ENCODE peak calls at places on chromosome 12, in seven cellular contexts. S, X, G, H, N, I and T are unnamed samples.

GRCh38 chr12:75856228-75856627 is 175.3 kb downstream of the PHLDA1 start:
- DNase-seq in S (no peak), X (no peak), G (no peak), H (no peak), N (no peak), I (no peak), T (no peak)

GRCh38 chr12:104605685-104606084 is 148.9 kb downstream of the CHST11 start:
- DNase-seq in S (no peak), X (no peak), G (peak; percentile 57), H (peak; percentile 80), N (peak; percentile 74), I (no peak), T (peak; percentile 78)

GRCh38 chr12:4203772-4204376 is 69.7 kb upstream of the CCND2 start:
- DNase-seq in S (no peak), X (no peak), G (peak; percentile 13), H (peak; percentile 79), N (no peak), I (no peak), T (no peak)

GRCh38 chr12:32726286-32726685 is 29.4 kb downstream of the YARS2 start:
- DNase-seq in S (no peak), X (no peak), G (no peak), H (no peak), N (no peak), I (no peak), T (no peak)

GRCh38 chr12:58930770-58931324 is 10.5 kb upstream of the LRIG3 start:
- DNase-seq in S (no peak), X (peak; percentile 51), G (no peak), H (no peak), N (no peak), I (no peak), T (no peak)

GRCh38 chr12:76878899-76879709 is at the start of gene CSRP2:
- DNase-seq in S (peak; percentile 96), X (peak; percentile 87), G (peak; percentile 96), H (peak; percentile 98), N (peak; percentile 94), I (peak; percentile 95), T (peak; percentile 98)

GRCh38 chr12:16606936-16607335 is 974 bp upstream of the LMO3 start:
- DNase-seq in S (no peak), X (no peak), G (peak; percentile 31), H (no peak), N (no peak), I (no peak), T (no peak)

GRCh38 chr12:29611906-29612305 is 114.4 kb upstream of the OVCH1 start:
- DNase-seq in S (no peak), X (peak; percentile 84), G (peak; percentile 39), H (no peak), N (no peak), I (no peak), T (peak; percentile 58)

GRCh38 chr12:39300799-39301198 is 142.1 kb downstream of the KIF21A start:
- DNase-seq in S (no peak), X (no peak), G (no peak), H (no peak), N (no peak), I (no peak), T (peak; percentile 2)

GRCh38 chr12:103955811-103956514 is 9.7 kb upstream of the TDG start:
- DNase-seq in S (no peak), X (peak; percentile 58), G (peak; percentile 12), H (peak; percentile 33), N (no peak), I (no peak), T (peak; percentile 26)

GRCh38 chr12:48000878-48001321 is 3.4 kb downstream of the COL2A1 start:
- DNase-seq in S (peak; percentile 37), X (peak; percentile 47), G (peak; percentile 90), H (peak; percentile 82), N (peak; percentile 93), I (no peak), T (peak; percentile 63)

GRCh38 chr12:52896190-52897100 is 8.4 kb downstream of the KRT8 start:
- DNase-seq in S (no peak), X (no peak), G (no peak), H (no peak), N (peak; percentile 92), I (no peak), T (peak; percentile 28)

GRCh38 chr12:81896771-81897170 is 137.6 kb upstream of the PPFIA2 start:
- DNase-seq in S (no peak), X (no peak), G (peak; percentile 72), H (peak; percentile 36), N (no peak), I (no peak), T (peak; percentile 24)

GRCh38 chr12:1939745-1940607 is 21.5 kb upstream of the CACNA2D4 start:
- DNase-seq in S (peak; percentile 80), X (peak; percentile 78), G (peak; percentile 67), H (peak; percentile 81), N (peak; percentile 79), I (peak; percentile 95), T (peak; percentile 75)

GRCh38 chr12:84954415-84954814 is 41.8 kb upstream of the SLC6A15 start:
- DNase-seq in S (no peak), X (no peak), G (no peak), H (no peak), N (no peak), I (no peak), T (no peak)

GRCh38 chr12:130619378-130619970 is 96.6 kb downstream of the RIMBP2 start:
- DNase-seq in S (no peak), X (no peak), G (peak; percentile 80), H (no peak), N (no peak), I (no peak), T (no peak)

GRCh38 chr12:55842681-55843429 is at the start of gene MMP19:
- DNase-seq in S (no peak), X (peak; percentile 82), G (peak; percentile 90), H (peak; percentile 73), N (peak; percentile 39), I (no peak), T (peak; percentile 91)

GRCh38 chr12:131865196-131865875 is 29.1 kb upstream of the ULK1 start:
- DNase-seq in S (no peak), X (peak; percentile 30), G (no peak), H (no peak), N (no peak), I (no peak), T (peak; percentile 52)

GRCh38 chr12:47990351-47991105 is 13.7 kb downstream of the COL2A1 start:
- DNase-seq in S (no peak), X (peak; percentile 35), G (no peak), H (no peak), N (no peak), I (no peak), T (no peak)

GRCh38 chr12:89797436-89797835 is 88.8 kb upstream of the ATP2B1 start:
- DNase-seq in S (no peak), X (no peak), G (no peak), H (no peak), N (no peak), I (no peak), T (no peak)

GRCh38 chr12:19411234-19412221 is 27.8 kb upstream of the AEBP2 start:
- DNase-seq in S (no peak), X (no peak), G (peak; percentile 60), H (peak; percentile 75), N (no peak), I (no peak), T (no peak)

DNA sequence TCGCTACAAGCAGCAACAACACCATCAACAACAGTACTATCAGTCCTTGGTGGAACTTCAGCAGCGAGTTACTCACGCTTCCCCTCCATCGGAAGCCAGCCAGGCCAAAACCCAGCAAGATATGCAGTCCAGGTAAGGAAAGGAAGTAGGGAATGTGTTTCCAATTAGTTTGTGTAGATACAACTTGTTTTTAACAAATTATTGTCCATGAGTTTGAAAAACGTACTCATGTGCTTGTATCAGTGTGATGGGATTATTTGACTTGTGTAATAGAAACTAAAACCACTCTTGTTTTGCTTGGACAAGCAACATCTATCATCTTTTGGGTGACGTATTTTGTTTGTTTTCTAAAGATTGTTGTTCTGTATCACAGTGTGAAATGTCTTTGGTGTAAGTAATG is 137.9 kb downstream of the NAV3 start:
- DNase-seq in S (no peak), X (no peak), G (no peak), H (no peak), N (no peak), I (no peak), T (no peak)
- H3K18ac ChIP-seq in S (no peak overlapping the region), X (peak overlapping the region; percentile 93), G (no peak overlapping the region), H (no peak overlapping the region), N (no peak overlapping the region), I (no peak overlapping the region), T (no peak overlapping the region)

GRCh38 chr12:68078737-68079136 is 80.8 kb downstream of the IFNG start:
- DNase-seq in S (no peak), X (no peak), G (peak; percentile 21), H (no peak), N (no peak), I (no peak), T (no peak)
- H2AK5ac ChIP-seq in S (no peak overlapping the region), X (no peak overlapping the region), G (no peak overlapping the region), H (no peak overlapping the region), N (no peak overlapping the region), I (no peak overlapping the region), T (no peak overlapping the region)

GRCh38 chr12:70686299-70686698 is 49.1 kb upstream of the PTPRB start:
- DNase-seq in S (no peak), X (no peak), G (no peak), H (no peak), N (no peak), I (no peak), T (no peak)

GRCh38 chr12:70686907-70687306 is 49.7 kb upstream of the PTPRB start:
- DNase-seq in S (no peak), X (no peak), G (no peak), H (no peak), N (no peak), I (no peak), T (no peak)

DNA sequence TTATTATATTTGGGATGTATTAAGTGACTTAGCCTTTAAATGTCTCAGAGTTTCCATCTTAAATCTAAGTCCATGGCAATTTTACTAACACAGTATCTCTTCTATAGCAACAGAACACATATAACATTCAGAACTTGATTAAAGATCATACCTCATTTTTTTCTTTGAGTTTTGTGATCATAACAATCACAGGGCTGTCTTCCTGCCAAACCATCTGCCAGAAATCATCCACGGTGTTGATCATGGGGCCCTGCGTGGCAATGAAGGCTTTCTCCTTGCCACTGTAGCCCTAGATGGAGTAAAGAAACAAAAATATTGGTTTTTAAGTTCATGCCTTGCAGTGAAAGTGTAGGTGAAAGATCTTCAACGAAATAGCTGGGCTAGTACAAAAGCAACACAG is 46.7 kb upstream of the PTPRB start:
- DNase-seq in S (no peak), X (no peak), G (no peak), H (no peak), N (no peak), I (no peak), T (no peak)
- H3K4ac ChIP-seq in S (no peak overlapping the region), X (no peak overlapping the region), G (no peak overlapping the region), H (no peak overlapping the region), N (no peak overlapping the region), I (no peak overlapping the region), T (no peak overlapping the region)

GRCh38 chr12:113477842-113478215 is 6.2 kb upstream of the LHX5 start:
- DNase-seq in S (no peak), X (no peak), G (no peak), H (no peak), N (no peak), I (no peak), T (no peak)

GRCh38 chr12:113474635-113475436 is 3.2 kb upstream of the LHX5 start:
- DNase-seq in S (no peak), X (no peak), G (no peak), H (no peak), N (no peak), I (no peak), T (no peak)

GRCh38 chr12:113477171-113477841 is 5.6 kb upstream of the LHX5 start:
- DNase-seq in S (no peak), X (no peak), G (no peak), H (peak; percentile 86), N (no peak), I (peak; percentile 76), T (no peak)

GRCh38 chr12:113475451-113476085 is 3.9 kb upstream of the LHX5 start:
- DNase-seq in S (no peak), X (no peak), G (no peak), H (no peak), N (no peak), I (peak; percentile 65), T (no peak)

GRCh38 chr12:113476093-113476986 is 4.7 kb upstream of the LHX5 start:
- DNase-seq in S (no peak), X (no peak), G (no peak), H (no peak), N (no peak), I (peak; percentile 70), T (no peak)
- H3K18ac ChIP-seq in S (peak overlapping the region; percentile 93), X (no peak overlapping the region), G (no peak overlapping the region), H (no peak overlapping the region), N (no peak overlapping the region), I (peak overlapping the region; percentile 76), T (no peak overlapping the region)